ENCODE peak calls at places on chromosomes 7 and 10, in eight cellular contexts. One of them, this sample, is unnamed.

GRCh38 chr10:118900617-118901016 is 128.9 kb upstream of the NANOS1 start:
- DNase-seq in astrocyte: no peak
- DNase-seq in mucosa of descending colon: no peak
- DNase-seq in tibial artery: no peak
- DNase-seq in ovary: no peak
- DNase-seq in GM13976: no peak
- DNase-seq in CD8-positive, alpha-beta T cell: no peak
- DNase-seq in fibroblast of lung: no peak
- DNase-seq in this sample: no peak

GRCh38 chr7:120053390-120053961 is 219.5 kb upstream of the KCND2 start:
- DNase-seq in fibroblast of lung: peak
- DNase-seq in CD8-positive, alpha-beta T cell: no peak
- DNase-seq in ovary: no peak
- DNase-seq in astrocyte: peak
- DNase-seq in mucosa of descending colon: no peak
- DNase-seq in tibial artery: no peak
- DNase-seq in GM13976: no peak
- DNase-seq in this sample: no peak

GRCh38 chr7:95865716-95866371 is 93.5 kb downstream of the DYNC1I1 start:
- DNase-seq in ovary: no peak
- DNase-seq in GM13976: no peak
- DNase-seq in CD8-positive, alpha-beta T cell: no peak
- DNase-seq in mucosa of descending colon: no peak
- DNase-seq in tibial artery: no peak
- DNase-seq in astrocyte: peak
- DNase-seq in fibroblast of lung: peak
- DNase-seq in this sample: no peak

GRCh38 chr10:34413920-34414319 is 401.2 kb downstream of the PARD3 start:
- DNase-seq in GM13976: no peak
- DNase-seq in mucosa of descending colon: no peak
- DNase-seq in CD8-positive, alpha-beta T cell: no peak
- DNase-seq in fibroblast of lung: no peak
- DNase-seq in astrocyte: no peak
- DNase-seq in ovary: no peak
- DNase-seq in tibial artery: no peak
- DNase-seq in this sample: no peak

GRCh38 chr7:80831996-80832395 is 86.9 kb downstream of the SEMA3C start:
- DNase-seq in CD8-positive, alpha-beta T cell: no peak
- DNase-seq in fibroblast of lung: no peak
- DNase-seq in GM13976: no peak
- DNase-seq in mucosa of descending colon: no peak
- DNase-seq in tibial artery: no peak
- DNase-seq in ovary: no peak
- DNase-seq in astrocyte: no peak
- DNase-seq in this sample: no peak

GRCh38 chr7:21251166-21251806 is 176.6 kb upstream of the SP4 start:
- DNase-seq in tibial artery: no peak
- DNase-seq in fibroblast of lung: no peak
- DNase-seq in CD8-positive, alpha-beta T cell: no peak
- DNase-seq in ovary: no peak
- DNase-seq in mucosa of descending colon: peak
- DNase-seq in astrocyte: no peak
- DNase-seq in GM13976: no peak
- DNase-seq in this sample: no peak

GRCh38 chr10:48608279-48608681 is 3.4 kb upstream of the ARHGAP22 start:
- DNase-seq in astrocyte: no peak
- DNase-seq in fibroblast of lung: peak
- DNase-seq in ovary: no peak
- DNase-seq in CD8-positive, alpha-beta T cell: no peak
- DNase-seq in tibial artery: no peak
- DNase-seq in GM13976: peak
- DNase-seq in mucosa of descending colon: no peak
- DNase-seq in this sample: no peak

GRCh38 chr7:95297041-95297440 is 27.3 kb downstream of the PON1 start:
- DNase-seq in astrocyte: no peak
- DNase-seq in GM13976: no peak
- DNase-seq in tibial artery: no peak
- DNase-seq in CD8-positive, alpha-beta T cell: no peak
- DNase-seq in fibroblast of lung: no peak
- DNase-seq in ovary: no peak
- DNase-seq in mucosa of descending colon: no peak
- DNase-seq in this sample: no peak

GRCh38 chr7:25821225-25821624 is 330.8 kb upstream of the NFE2L3 start:
- DNase-seq in CD8-positive, alpha-beta T cell: no peak
- DNase-seq in astrocyte: no peak
- DNase-seq in ovary: no peak
- DNase-seq in mucosa of descending colon: no peak
- DNase-seq in GM13976: no peak
- DNase-seq in fibroblast of lung: no peak
- DNase-seq in tibial artery: no peak
- DNase-seq in this sample: no peak

GRCh38 chr10:78811174-78811573 is 257.6 kb upstream of the ZMIZ1 start:
- DNase-seq in GM13976: no peak
- DNase-seq in fibroblast of lung: no peak
- DNase-seq in CD8-positive, alpha-beta T cell: no peak
- DNase-seq in mucosa of descending colon: no peak
- DNase-seq in astrocyte: no peak
- DNase-seq in tibial artery: no peak
- DNase-seq in ovary: no peak
- DNase-seq in this sample: no peak

GRCh38 chr10:69745698-69746097 is 56.0 kb upstream of the COL13A1 start:
- DNase-seq in tibial artery: no peak
- DNase-seq in CD8-positive, alpha-beta T cell: no peak
- DNase-seq in GM13976: no peak
- DNase-seq in mucosa of descending colon: no peak
- DNase-seq in fibroblast of lung: no peak
- DNase-seq in ovary: no peak
- DNase-seq in astrocyte: no peak
- DNase-seq in this sample: no peak

GRCh38 chr7:32574626-32575025 is 79.3 kb downstream of the AVL9 start:
- DNase-seq in astrocyte: no peak
- DNase-seq in fibroblast of lung: no peak
- DNase-seq in tibial artery: no peak
- DNase-seq in mucosa of descending colon: no peak
- DNase-seq in CD8-positive, alpha-beta T cell: no peak
- DNase-seq in ovary: no peak
- DNase-seq in GM13976: no peak
- DNase-seq in this sample: no peak

GRCh38 chr7:147813316-147813715 is 777.2 kb upstream of the C7orf33 start:
- DNase-seq in astrocyte: no peak
- DNase-seq in mucosa of descending colon: no peak
- DNase-seq in tibial artery: no peak
- DNase-seq in CD8-positive, alpha-beta T cell: no peak
- DNase-seq in GM13976: no peak
- DNase-seq in fibroblast of lung: no peak
- DNase-seq in ovary: no peak
- DNase-seq in this sample: no peak

GRCh38 chr10:484441-484924 is 205.0 kb downstream of the DIP2C start:
- DNase-seq in fibroblast of lung: peak
- DNase-seq in ovary: peak
- DNase-seq in mucosa of descending colon: peak
- DNase-seq in CD8-positive, alpha-beta T cell: no peak
- DNase-seq in GM13976: peak
- DNase-seq in tibial artery: no peak
- DNase-seq in astrocyte: peak
- DNase-seq in this sample: no peak

GRCh38 chr7:122143376-122143750 is 686 bp downstream of the AASS start:
- DNase-seq in GM13976: peak
- DNase-seq in CD8-positive, alpha-beta T cell: no peak
- DNase-seq in fibroblast of lung: peak
- DNase-seq in tibial artery: peak
- DNase-seq in mucosa of descending colon: peak
- DNase-seq in ovary: peak
- DNase-seq in astrocyte: no peak
- DNase-seq in this sample: no peak

GRCh38 chr7:102841290-102841689 is 71.5 kb upstream of the LRRC17 start:
- DNase-seq in CD8-positive, alpha-beta T cell: no peak
- DNase-seq in tibial artery: no peak
- DNase-seq in astrocyte: peak
- DNase-seq in ovary: peak
- DNase-seq in GM13976: peak
- DNase-seq in mucosa of descending colon: no peak
- DNase-seq in fibroblast of lung: peak
- DNase-seq in this sample: no peak

GRCh38 chr7:5343893-5344292 is 61.1 kb downstream of the SLC29A4 start:
- DNase-seq in GM13976: no peak
- DNase-seq in CD8-positive, alpha-beta T cell: no peak
- DNase-seq in mucosa of descending colon: no peak
- DNase-seq in ovary: no peak
- DNase-seq in fibroblast of lung: no peak
- DNase-seq in astrocyte: no peak
- DNase-seq in tibial artery: no peak
- DNase-seq in this sample: no peak

GRCh38 chr7:12771378-12771877 is 84.0 kb downstream of the ARL4A start:
- DNase-seq in GM13976: no peak
- DNase-seq in ovary: no peak
- DNase-seq in fibroblast of lung: peak
- DNase-seq in mucosa of descending colon: peak
- DNase-seq in tibial artery: peak
- DNase-seq in astrocyte: peak
- DNase-seq in CD8-positive, alpha-beta T cell: no peak
- DNase-seq in this sample: no peak

GRCh38 chr7:128032605-128033235 is 1.5 kb upstream of the LRRC4 start:
- DNase-seq in mucosa of descending colon: no peak
- DNase-seq in CD8-positive, alpha-beta T cell: no peak
- DNase-seq in fibroblast of lung: no peak
- DNase-seq in tibial artery: no peak
- DNase-seq in ovary: peak
- DNase-seq in astrocyte: no peak
- DNase-seq in GM13976: peak
- DNase-seq in this sample: no peak

GRCh38 chr7:128030263-128030998 is 806 bp downstream of the LRRC4 start:
- DNase-seq in fibroblast of lung: no peak
- DNase-seq in GM13976: no peak
- DNase-seq in CD8-positive, alpha-beta T cell: no peak
- DNase-seq in mucosa of descending colon: no peak
- DNase-seq in ovary: no peak
- DNase-seq in tibial artery: no peak
- DNase-seq in astrocyte: no peak
- DNase-seq in this sample: no peak

GRCh38 chr7:128031901-128032604 is 816 bp upstream of the LRRC4 start:
- DNase-seq in ovary: peak
- DNase-seq in CD8-positive, alpha-beta T cell: peak
- DNase-seq in GM13976: peak
- DNase-seq in astrocyte: peak
- DNase-seq in tibial artery: no peak
- DNase-seq in fibroblast of lung: peak
- DNase-seq in mucosa of descending colon: peak
- DNase-seq in this sample: peak

GRCh38 chr7:128029405-128029995 is 1.7 kb downstream of the LRRC4 start:
- DNase-seq in astrocyte: no peak
- DNase-seq in ovary: no peak
- DNase-seq in CD8-positive, alpha-beta T cell: no peak
- DNase-seq in tibial artery: no peak
- DNase-seq in fibroblast of lung: no peak
- DNase-seq in mucosa of descending colon: no peak
- DNase-seq in GM13976: no peak
- DNase-seq in this sample: no peak

DNA sequence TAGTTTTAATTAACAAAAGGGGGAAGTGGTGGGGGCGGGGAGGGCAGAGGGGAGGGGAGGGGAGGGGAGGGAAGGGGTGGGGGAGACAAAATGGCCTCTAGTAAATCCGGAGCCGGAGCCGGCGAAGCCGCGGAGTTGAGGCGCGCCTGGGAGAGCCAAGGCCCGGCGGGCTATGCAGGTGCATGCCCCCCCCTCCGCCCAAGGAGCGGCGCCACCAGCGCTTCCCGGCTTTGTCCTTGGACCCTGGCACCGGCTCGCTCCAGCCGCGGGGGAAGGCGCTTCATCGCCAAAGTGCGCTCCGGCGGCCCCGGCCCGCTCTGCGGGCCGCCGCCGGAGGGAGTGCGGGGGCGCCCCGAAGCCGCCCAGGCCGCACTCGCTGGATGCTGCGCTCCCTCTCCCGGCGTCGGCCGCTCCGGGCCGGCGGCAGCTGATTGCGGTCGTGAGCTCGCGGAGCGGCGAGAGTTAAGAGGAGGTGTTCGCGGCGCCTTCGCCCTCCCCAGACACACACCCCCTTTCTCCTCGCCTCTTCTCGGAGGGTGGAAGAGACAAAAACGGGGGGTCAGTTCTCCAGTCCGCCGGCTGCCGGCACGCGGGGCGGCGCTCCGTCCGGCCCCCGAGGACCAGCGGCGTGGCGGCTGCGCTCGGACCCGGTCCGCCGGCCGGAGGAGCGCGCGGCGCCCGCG is at the start of gene LRRC4:
- DNase-seq in mucosa of descending colon: peak
- DNase-seq in tibial artery: no peak
- DNase-seq in fibroblast of lung: peak
- DNase-seq in ovary: peak
- DNase-seq in GM13976: peak
- DNase-seq in astrocyte: peak
- DNase-seq in CD8-positive, alpha-beta T cell: no peak
- DNase-seq in this sample: no peak
- TF ChIP-seq CTCF in mucosa of descending colon: no peak
- TF ChIP-seq CTCF in tibial artery: no peak
- TF ChIP-seq CTCF in fibroblast of lung: no peak
- TF ChIP-seq CTCF in ovary: no peak
- TF ChIP-seq CTCF in GM13976: no peak
- TF ChIP-seq CTCF in astrocyte: no peak
- TF ChIP-seq CTCF in CD8-positive, alpha-beta T cell: no peak
- TF ChIP-seq CTCF in this sample: no peak

DNA sequence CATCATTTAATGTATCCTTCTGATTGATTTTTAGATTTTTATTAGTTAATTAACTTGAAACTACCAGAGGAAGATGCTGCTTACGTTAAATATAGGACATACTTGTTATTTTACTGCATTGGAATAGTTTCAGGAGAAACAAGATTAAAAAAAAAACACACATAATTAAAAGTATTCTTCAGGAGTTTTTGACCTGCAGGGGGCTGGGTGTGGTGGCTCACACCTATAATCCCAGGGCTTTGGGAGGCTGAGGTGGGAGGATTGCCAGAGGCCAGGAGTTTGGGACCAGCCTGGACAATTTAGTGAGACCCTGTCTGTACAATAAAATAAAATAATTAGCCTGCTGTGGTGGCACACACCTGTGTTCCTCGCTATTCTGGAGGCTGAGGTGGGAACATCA is 10.7 kb downstream of the CBLL1 start:
- DNase-seq in tibial artery: no peak
- DNase-seq in mucosa of descending colon: no peak
- DNase-seq in ovary: no peak
- DNase-seq in astrocyte: no peak
- DNase-seq in GM13976: no peak
- DNase-seq in fibroblast of lung: no peak
- DNase-seq in CD8-positive, alpha-beta T cell: no peak
- DNase-seq in this sample: no peak
- TF ChIP-seq CTCF in tibial artery: no peak
- TF ChIP-seq CTCF in mucosa of descending colon: no peak
- TF ChIP-seq CTCF in ovary: no peak
- TF ChIP-seq CTCF in astrocyte: no peak
- TF ChIP-seq CTCF in GM13976: no peak
- TF ChIP-seq CTCF in fibroblast of lung: no peak
- TF ChIP-seq CTCF in CD8-positive, alpha-beta T cell: no peak
- TF ChIP-seq CTCF in this sample: no peak

GRCh38 chr7:140674899-140675701 is 2.4 kb downstream of the ADCK2 start:
- DNase-seq in ovary: no peak
- DNase-seq in GM13976: no peak
- DNase-seq in fibroblast of lung: peak
- DNase-seq in tibial artery: no peak
- DNase-seq in CD8-positive, alpha-beta T cell: no peak
- DNase-seq in astrocyte: peak
- DNase-seq in mucosa of descending colon: peak
- DNase-seq in this sample: peak
- TF ChIP-seq CTCF in ovary: peak
- TF ChIP-seq CTCF in GM13976: peak
- TF ChIP-seq CTCF in fibroblast of lung: peak
- TF ChIP-seq CTCF in tibial artery: no peak
- TF ChIP-seq CTCF in CD8-positive, alpha-beta T cell: no peak
- TF ChIP-seq CTCF in astrocyte: peak
- TF ChIP-seq CTCF in mucosa of descending colon: no peak
- TF ChIP-seq CTCF in this sample: peak

GRCh38 chr7:84159435-84159834 is 35.2 kb downstream of the SEMA3A start:
- DNase-seq in astrocyte: no peak
- DNase-seq in ovary: no peak
- DNase-seq in mucosa of descending colon: no peak
- DNase-seq in tibial artery: no peak
- DNase-seq in CD8-positive, alpha-beta T cell: no peak
- DNase-seq in fibroblast of lung: no peak
- DNase-seq in GM13976: no peak
- DNase-seq in this sample: no peak
- TF ChIP-seq CTCF in astrocyte: no peak
- TF ChIP-seq CTCF in ovary: no peak
- TF ChIP-seq CTCF in mucosa of descending colon: no peak
- TF ChIP-seq CTCF in tibial artery: no peak
- TF ChIP-seq CTCF in CD8-positive, alpha-beta T cell: no peak
- TF ChIP-seq CTCF in fibroblast of lung: no peak
- TF ChIP-seq CTCF in GM13976: no peak
- TF ChIP-seq CTCF in this sample: no peak

This sample was measured in CD14-positive monocyte.